ENCODE peak calls at places on chromosome 13, in six cellular contexts. O is stomach, W is ovary, Q is tibial nerve, M is K562, P is esophagus muscularis mucosa. K is an unnamed sample. For H3K36me3, the result is how much of the 10 kb centered on the place peaks cover.

GRCh38 chr13:111422352-111422751 is 101.9 kb downstream of the TEX29 start:
- DNase-seq in O (no peak), W (no peak), Q (no peak), M (no peak), P (no peak), K (no peak)

GRCh38 chr13:73059460-73060250 is 850 bp downstream of the KLF5 start:
- DNase-seq in O (peak), W (peak), Q (no peak), M (peak), P (no peak), K (no peak)

GRCh38 chr13:106570354-106570822 is 2.5 kb upstream of the ARGLU1 start:
- DNase-seq in O (peak), W (peak), Q (peak), M (peak), P (no peak), K (peak)

GRCh38 chr13:42750858-42751257 is 30.5 kb upstream of the FAM216B start:
- DNase-seq in O (no peak), W (no peak), Q (no peak), M (no peak), P (no peak), K (no peak)

GRCh38 chr13:43911871-43912270 is 32.2 kb downstream of the LACC1 start:
- DNase-seq in O (no peak), W (no peak), Q (no peak), M (no peak), P (no peak), K (no peak)

GRCh38 chr13:113297370-113297871 is 382 bp downstream of the LAMP1 start:
- DNase-seq in O (no peak), W (no peak), Q (no peak), M (peak), P (no peak), K (no peak)

GRCh38 chr13:28636078-28636477 is 22.9 kb upstream of the POMP start:
- DNase-seq in O (no peak), W (no peak), Q (no peak), M (no peak), P (no peak), K (no peak)

GRCh38 chr13:112416647-112417046 is 40.5 kb downstream of the SPACA7 start:
- DNase-seq in O (no peak), W (no peak), Q (no peak), M (no peak), P (no peak), K (no peak)

GRCh38 chr13:74197686-74198085 is 63.5 kb upstream of the KLF12 start:
- DNase-seq in O (no peak), W (no peak), Q (no peak), M (no peak), P (no peak), K (no peak)

GRCh38 chr13:111968611-111969010 is 98.3 kb upstream of the SOX1 start:
- DNase-seq in O (no peak), W (no peak), Q (no peak), M (no peak), P (no peak), K (no peak)

GRCh38 chr13:23414682-23415081 is 18.8 kb downstream of the SACS start:
- DNase-seq in O (no peak), W (no peak), Q (no peak), M (no peak), P (no peak), K (no peak)

GRCh38 chr13:29887030-29887557 is 36.7 kb upstream of the UBL3 start:
- DNase-seq in O (no peak), W (no peak), Q (no peak), M (no peak), P (peak), K (no peak)

GRCh38 chr13:91298060-91298459 is 49.4 kb upstream of the MIR17HG start:
- DNase-seq in O (no peak), W (no peak), Q (no peak), M (no peak), P (no peak), K (no peak)

GRCh38 chr13:82136880-82137279 is 1745.4 kb downstream of the SLITRK1 start:
- DNase-seq in O (no peak), W (no peak), Q (no peak), M (no peak), P (no peak), K (no peak)
- H3K27ac ChIP-seq in O (no peak), W (no peak), Q (no peak), M (no peak), P (no peak), K (no peak)

DNA sequence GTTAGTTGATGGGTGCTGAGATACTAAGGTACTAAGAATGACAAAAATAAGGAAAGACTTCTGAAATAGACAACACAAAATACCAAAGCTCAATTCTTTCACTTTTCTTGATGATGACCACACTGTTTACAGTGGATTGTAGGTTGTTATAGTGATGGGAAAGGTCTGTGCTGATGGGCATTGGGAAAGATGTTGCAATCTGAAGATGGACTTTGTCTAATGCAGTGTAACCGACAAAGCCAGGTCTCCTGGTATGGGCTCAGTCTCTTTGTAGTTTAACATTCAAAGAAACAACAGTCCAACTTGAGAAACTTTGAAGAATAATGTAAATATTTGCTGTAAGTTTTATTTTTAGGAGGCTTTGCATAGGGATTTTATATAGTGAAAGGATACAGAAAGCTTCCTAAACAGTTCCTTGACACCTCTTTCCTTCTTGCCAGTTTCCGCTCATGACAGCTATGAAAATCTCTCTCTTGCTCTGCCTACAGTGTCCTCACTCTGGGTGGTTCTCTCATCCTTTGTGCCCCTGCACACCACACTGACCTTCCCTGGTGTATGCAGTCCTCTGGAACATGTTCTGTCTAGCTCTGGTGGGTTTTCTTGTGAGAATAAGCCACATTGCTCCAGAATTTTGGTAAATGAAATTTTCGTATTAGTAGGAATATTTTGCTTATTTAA is 172.2 kb downstream of the KCNRG start:
- DNase-seq in O (no peak), W (no peak), Q (no peak), M (no peak), P (peak), K (no peak)
- TF ChIP-seq EP300 in O (no peak), W (no peak), Q (no peak), M (no peak), P (no peak), K (no peak)

GRCh38 chr13:75585153-75585552 is 35.6 kb downstream of the UCHL3 start:
- DNase-seq in O (no peak), W (no peak), Q (no peak), M (no peak), P (no peak), K (no peak)

GRCh38 chr13:75581874-75582640 is 32.5 kb downstream of the UCHL3 start:
- DNase-seq in O (no peak), W (no peak), Q (no peak), M (no peak), P (no peak), K (no peak)

GRCh38 chr13:75583101-75583500 is 33.5 kb downstream of the UCHL3 start:
- DNase-seq in O (no peak), W (no peak), Q (no peak), M (no peak), P (no peak), K (no peak)

GRCh38 chr13:75579529-75579928 is 29.9 kb downstream of the UCHL3 start:
- DNase-seq in O (no peak), W (no peak), Q (no peak), M (no peak), P (no peak), K (no peak)
- H3K36me3 ChIP-seq in O (under half), W (under half), Q (under half), M (under half), P (under half), K (under half)

DNA sequence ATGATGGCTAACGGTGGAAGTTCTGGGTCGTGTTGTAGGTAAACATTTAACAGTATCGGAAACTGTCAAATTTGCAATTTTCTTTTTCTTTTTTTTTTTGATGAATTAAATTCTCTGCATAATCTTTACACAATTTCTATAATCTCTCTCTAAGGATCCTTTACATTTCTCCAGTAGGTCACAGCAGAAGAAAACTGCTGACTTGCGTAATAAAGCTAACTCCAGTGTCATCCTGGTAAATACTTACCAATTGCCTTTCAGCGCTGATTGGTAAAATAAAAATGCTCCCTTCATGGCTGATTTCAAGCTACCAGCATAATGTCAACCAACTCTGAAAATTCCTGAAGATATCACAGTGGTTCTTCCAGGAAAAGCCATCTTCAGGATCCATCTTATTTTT is 510.5 kb upstream of the ATXN8OS start:
- DNase-seq in O (no peak), W (no peak), Q (no peak), M (no peak), P (no peak), K (no peak)
- H3K27ac ChIP-seq in O (no peak), W (no peak), Q (no peak), M (no peak), P (no peak), K (no peak)

DNA sequence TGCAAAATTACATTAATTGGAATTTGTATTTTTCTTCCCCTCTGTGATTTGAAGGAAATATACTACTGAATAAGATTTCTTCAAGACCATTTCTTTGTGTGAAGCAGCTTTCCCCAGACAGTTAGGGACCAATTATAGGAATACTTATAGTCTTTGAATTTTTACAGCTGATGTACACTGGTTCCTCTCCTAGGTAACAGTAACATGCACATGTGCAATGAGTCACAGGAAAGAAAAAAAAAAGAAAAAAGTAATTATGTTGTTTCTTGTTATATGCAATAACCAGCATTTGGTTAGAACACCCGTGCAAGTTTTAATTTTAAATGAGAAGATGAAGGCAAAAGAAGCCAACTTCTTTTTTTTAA is 81.9 kb downstream of the PCDH9 start:
- DNase-seq in O (no peak), W (no peak), Q (no peak), M (no peak), P (no peak), K (no peak)
- TF ChIP-seq EP300 in O (no peak), W (no peak), Q (no peak), M (no peak), P (no peak), K (no peak)

DNA sequence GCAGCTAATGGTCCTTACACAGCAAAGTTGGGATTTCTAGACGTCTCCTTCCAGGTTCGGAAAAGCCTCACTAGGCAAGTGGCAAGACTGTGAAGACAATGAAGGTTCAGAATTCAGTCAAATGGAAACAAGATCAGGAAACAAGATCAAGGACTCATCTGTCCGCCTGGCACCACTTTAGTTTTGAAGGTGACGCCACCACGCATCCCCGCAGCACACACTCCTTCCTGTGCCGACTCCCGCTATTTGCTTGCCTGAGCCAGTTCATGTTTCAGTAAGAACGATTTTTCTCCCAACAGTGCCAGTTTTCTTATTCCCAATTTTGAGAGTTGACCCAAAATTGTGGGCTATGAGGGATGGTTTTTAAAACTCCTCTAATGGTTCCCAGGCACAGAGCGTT is 41.4 kb downstream of the MPHOSPH8 start:
- DNase-seq in O (no peak), W (no peak), Q (no peak), M (no peak), P (no peak), K (no peak)
- H3K36me3 ChIP-seq in O (half or more), W (under half), Q (half or more), M (half or more), P (half or more), K (half or more)

GRCh38 chr13:80235131-80235530 is 105.8 kb downstream of the SPRY2 start:
- DNase-seq in O (no peak), W (no peak), Q (no peak), M (no peak), P (no peak), K (no peak)
- H3K27ac ChIP-seq in O (no peak), W (no peak), Q (no peak), M (no peak), P (no peak), K (no peak)

GRCh38 chr13:30959678-30960077 is 27.2 kb downstream of the TEX26 start:
- DNase-seq in O (no peak), W (no peak), Q (no peak), M (no peak), P (no peak), K (no peak)
- TF ChIP-seq EP300 in O (no peak), W (no peak), Q (no peak), M (no peak), P (no peak), K (no peak)

GRCh38 chr13:101149735-101150380 is 266.4 kb downstream of the NALCN start:
- DNase-seq in O (no peak), W (no peak), Q (no peak), M (no peak), P (no peak), K (no peak)
- H3K36me3 ChIP-seq in O (under half), W (under half), Q (under half), M (under half), P (under half), K (under half)

GRCh38 chr13:75703768-75704167 is 67.6 kb downstream of the LMO7 start:
- DNase-seq in O (no peak), W (no peak), Q (no peak), M (no peak), P (no peak), K (no peak)

GRCh38 chr13:75705908-75706307 is 69.8 kb downstream of the LMO7 start:
- DNase-seq in O (no peak), W (no peak), Q (no peak), M (no peak), P (no peak), K (no peak)

GRCh38 chr13:75704942-75705320 is 68.8 kb downstream of the LMO7 start:
- DNase-seq in O (peak), W (no peak), Q (no peak), M (no peak), P (no peak), K (no peak)

GRCh38 chr13:75704194-75704941 is 68.2 kb downstream of the LMO7 start:
- DNase-seq in O (no peak), W (no peak), Q (no peak), M (no peak), P (no peak), K (no peak)

GRCh38 chr13:75705395-75705794 is 69.3 kb downstream of the LMO7 start:
- DNase-seq in O (no peak), W (no peak), Q (no peak), M (no peak), P (no peak), K (no peak)
- H3K27ac ChIP-seq in O (no peak), W (no peak), Q (no peak), M (no peak), P (no peak), K (peak)

K was measured in suprapubic skin.